ENCODE peak calls at places on chromosomes 1 and 21, in seven cellular contexts. One of them, this sample, is unnamed.

GRCh38 chr1:230090194-230090711 is 23.2 kb downstream of the GALNT2 start:
- DNase-seq in SK-N-SH: no peak
- DNase-seq in tibial artery: no peak
- DNase-seq in ovary: no peak
- DNase-seq in lung: no peak
- DNase-seq in hepatocyte: peak
- DNase-seq in Peyer's patch: no peak
- DNase-seq in this sample: no peak

GRCh38 chr1:204314893-204315735 is 44.6 kb downstream of the PLEKHA6 start:
- DNase-seq in SK-N-SH: no peak
- DNase-seq in tibial artery: no peak
- DNase-seq in ovary: no peak
- DNase-seq in lung: no peak
- DNase-seq in hepatocyte: no peak
- DNase-seq in Peyer's patch: no peak
- DNase-seq in this sample: no peak

GRCh38 chr1:215637041-215637573 is 70.0 kb downstream of the KCTD3 start:
- DNase-seq in SK-N-SH: no peak
- DNase-seq in tibial artery: peak
- DNase-seq in ovary: peak
- DNase-seq in lung: no peak
- DNase-seq in hepatocyte: peak
- DNase-seq in Peyer's patch: no peak
- DNase-seq in this sample: no peak

GRCh38 chr1:108585343-108585742 is 25.4 kb downstream of the EEIG2 start:
- DNase-seq in SK-N-SH: no peak
- DNase-seq in tibial artery: no peak
- DNase-seq in ovary: no peak
- DNase-seq in lung: no peak
- DNase-seq in hepatocyte: no peak
- DNase-seq in Peyer's patch: no peak
- DNase-seq in this sample: no peak

GRCh38 chr1:176533020-176533419 is 70.0 kb downstream of the PAPPA2 start:
- DNase-seq in SK-N-SH: no peak
- DNase-seq in tibial artery: no peak
- DNase-seq in ovary: no peak
- DNase-seq in lung: no peak
- DNase-seq in hepatocyte: no peak
- DNase-seq in Peyer's patch: no peak
- DNase-seq in this sample: no peak

GRCh38 chr1:246971322-246971721 is 36.5 kb downstream of the ZNF695 start:
- DNase-seq in SK-N-SH: no peak
- DNase-seq in tibial artery: peak
- DNase-seq in ovary: peak
- DNase-seq in lung: no peak
- DNase-seq in hepatocyte: peak
- DNase-seq in Peyer's patch: peak
- DNase-seq in this sample: no peak

GRCh38 chr1:184164529-184164928 is 113.0 kb downstream of the TSEN15 start:
- DNase-seq in SK-N-SH: no peak
- DNase-seq in tibial artery: no peak
- DNase-seq in ovary: no peak
- DNase-seq in lung: no peak
- DNase-seq in hepatocyte: no peak
- DNase-seq in Peyer's patch: no peak
- DNase-seq in this sample: no peak

GRCh38 chr1:199204231-199204630 is 565.4 kb downstream of the PTPRC start:
- DNase-seq in SK-N-SH: no peak
- DNase-seq in tibial artery: no peak
- DNase-seq in ovary: no peak
- DNase-seq in lung: no peak
- DNase-seq in hepatocyte: no peak
- DNase-seq in Peyer's patch: no peak
- DNase-seq in this sample: no peak

GRCh38 chr21:34022557-34023335 is 50.6 kb upstream of the MRPS6 start:
- DNase-seq in SK-N-SH: no peak
- DNase-seq in tibial artery: no peak
- DNase-seq in ovary: no peak
- DNase-seq in lung: no peak
- DNase-seq in hepatocyte: no peak
- DNase-seq in Peyer's patch: no peak
- DNase-seq in this sample: no peak

GRCh38 chr1:158117854-158118691 is 62.6 kb upstream of the CD1D start:
- DNase-seq in SK-N-SH: peak
- DNase-seq in tibial artery: no peak
- DNase-seq in ovary: peak
- DNase-seq in lung: no peak
- DNase-seq in hepatocyte: peak
- DNase-seq in Peyer's patch: peak
- DNase-seq in this sample: no peak

GRCh38 chr1:89429062-89429461 is 65.2 kb downstream of the GBP6 start:
- DNase-seq in SK-N-SH: no peak
- DNase-seq in tibial artery: no peak
- DNase-seq in ovary: no peak
- DNase-seq in lung: no peak
- DNase-seq in hepatocyte: no peak
- DNase-seq in Peyer's patch: no peak
- DNase-seq in this sample: no peak

GRCh38 chr21:34844033-34844923 is 175.5 kb downstream of the CLIC6 start:
- DNase-seq in SK-N-SH: no peak
- DNase-seq in tibial artery: peak
- DNase-seq in ovary: no peak
- DNase-seq in lung: no peak
- DNase-seq in hepatocyte: no peak
- DNase-seq in Peyer's patch: no peak
- DNase-seq in this sample: no peak

GRCh38 chr21:25636727-25637126 is 2.3 kb upstream of the JAM2 start:
- DNase-seq in SK-N-SH: no peak
- DNase-seq in tibial artery: no peak
- DNase-seq in ovary: no peak
- DNase-seq in lung: no peak
- DNase-seq in hepatocyte: no peak
- DNase-seq in Peyer's patch: no peak
- DNase-seq in this sample: no peak

GRCh38 chr1:235067396-235068154 is 61.1 kb downstream of the TOMM20 start:
- DNase-seq in SK-N-SH: no peak
- DNase-seq in tibial artery: peak
- DNase-seq in ovary: peak
- DNase-seq in lung: peak
- DNase-seq in hepatocyte: peak
- DNase-seq in Peyer's patch: peak
- DNase-seq in this sample: peak

GRCh38 chr1:165129568-165130164 is 226.8 kb downstream of the LMX1A start:
- DNase-seq in SK-N-SH: peak
- DNase-seq in tibial artery: no peak
- DNase-seq in ovary: no peak
- DNase-seq in lung: peak
- DNase-seq in hepatocyte: peak
- DNase-seq in Peyer's patch: peak
- DNase-seq in this sample: no peak

GRCh38 chr1:81967957-81968356 is 167.2 kb downstream of the ADGRL2 start:
- DNase-seq in SK-N-SH: no peak
- DNase-seq in tibial artery: no peak
- DNase-seq in ovary: no peak
- DNase-seq in lung: no peak
- DNase-seq in hepatocyte: no peak
- DNase-seq in Peyer's patch: no peak
- DNase-seq in this sample: no peak

GRCh38 chr1:183277821-183278735 is 92.0 kb downstream of the LAMC2 start:
- DNase-seq in SK-N-SH: no peak
- DNase-seq in tibial artery: no peak
- DNase-seq in ovary: no peak
- DNase-seq in lung: no peak
- DNase-seq in hepatocyte: no peak
- DNase-seq in Peyer's patch: no peak
- DNase-seq in this sample: peak

GRCh38 chr1:26017606-26018005 is 4.0 kb upstream of the EXTL1 start:
- DNase-seq in SK-N-SH: no peak
- DNase-seq in tibial artery: no peak
- DNase-seq in ovary: peak
- DNase-seq in lung: no peak
- DNase-seq in hepatocyte: no peak
- DNase-seq in Peyer's patch: no peak
- DNase-seq in this sample: no peak

GRCh38 chr21:39958731-39959130 is 91.5 kb downstream of the PCP4 start:
- DNase-seq in SK-N-SH: no peak
- DNase-seq in tibial artery: no peak
- DNase-seq in ovary: no peak
- DNase-seq in lung: no peak
- DNase-seq in hepatocyte: no peak
- DNase-seq in Peyer's patch: no peak
- DNase-seq in this sample: no peak

GRCh38 chr1:32939655-32940371 is 24.8 kb downstream of the RNF19B start:
- DNase-seq in SK-N-SH: no peak
- DNase-seq in tibial artery: no peak
- DNase-seq in ovary: peak
- DNase-seq in lung: peak
- DNase-seq in hepatocyte: peak
- DNase-seq in Peyer's patch: peak
- DNase-seq in this sample: no peak

GRCh38 chr1:176993587-176993986 is 170.9 kb downstream of the ASTN1 start:
- DNase-seq in SK-N-SH: no peak
- DNase-seq in tibial artery: no peak
- DNase-seq in ovary: no peak
- DNase-seq in lung: no peak
- DNase-seq in hepatocyte: no peak
- DNase-seq in Peyer's patch: no peak
- DNase-seq in this sample: no peak

GRCh38 chr21:24976238-24976637 is 631.0 kb downstream of the MRPL39 start:
- DNase-seq in SK-N-SH: no peak
- DNase-seq in tibial artery: no peak
- DNase-seq in ovary: no peak
- DNase-seq in lung: no peak
- DNase-seq in hepatocyte: no peak
- DNase-seq in Peyer's patch: no peak
- DNase-seq in this sample: no peak

GRCh38 chr1:118294817-118295486 is 109.9 kb upstream of the SPAG17 start:
- DNase-seq in SK-N-SH: no peak
- DNase-seq in tibial artery: no peak
- DNase-seq in ovary: no peak
- DNase-seq in lung: no peak
- DNase-seq in hepatocyte: peak
- DNase-seq in Peyer's patch: no peak
- DNase-seq in this sample: no peak

GRCh38 chr1:237235080-237235479 is 193.1 kb downstream of the RYR2 start:
- DNase-seq in SK-N-SH: no peak
- DNase-seq in tibial artery: no peak
- DNase-seq in ovary: no peak
- DNase-seq in lung: peak
- DNase-seq in hepatocyte: no peak
- DNase-seq in Peyer's patch: no peak
- DNase-seq in this sample: no peak

GRCh38 chr1:51960262-51960661 is 30.2 kb downstream of the RAB3B start:
- DNase-seq in SK-N-SH: no peak
- DNase-seq in tibial artery: no peak
- DNase-seq in ovary: no peak
- DNase-seq in lung: no peak
- DNase-seq in hepatocyte: peak
- DNase-seq in Peyer's patch: no peak
- DNase-seq in this sample: no peak

GRCh38 chr1:155504207-155504606 is 58.4 kb downstream of the ASH1L start:
- DNase-seq in SK-N-SH: peak
- DNase-seq in tibial artery: no peak
- DNase-seq in ovary: no peak
- DNase-seq in lung: no peak
- DNase-seq in hepatocyte: peak
- DNase-seq in Peyer's patch: no peak
- DNase-seq in this sample: no peak
- TF ChIP-seq CTCF in SK-N-SH: peak
- TF ChIP-seq CTCF in tibial artery: peak
- TF ChIP-seq CTCF in ovary: no peak
- TF ChIP-seq CTCF in lung: peak
- TF ChIP-seq CTCF in hepatocyte: peak
- TF ChIP-seq CTCF in Peyer's patch: peak
- TF ChIP-seq CTCF in this sample: no peak

DNA sequence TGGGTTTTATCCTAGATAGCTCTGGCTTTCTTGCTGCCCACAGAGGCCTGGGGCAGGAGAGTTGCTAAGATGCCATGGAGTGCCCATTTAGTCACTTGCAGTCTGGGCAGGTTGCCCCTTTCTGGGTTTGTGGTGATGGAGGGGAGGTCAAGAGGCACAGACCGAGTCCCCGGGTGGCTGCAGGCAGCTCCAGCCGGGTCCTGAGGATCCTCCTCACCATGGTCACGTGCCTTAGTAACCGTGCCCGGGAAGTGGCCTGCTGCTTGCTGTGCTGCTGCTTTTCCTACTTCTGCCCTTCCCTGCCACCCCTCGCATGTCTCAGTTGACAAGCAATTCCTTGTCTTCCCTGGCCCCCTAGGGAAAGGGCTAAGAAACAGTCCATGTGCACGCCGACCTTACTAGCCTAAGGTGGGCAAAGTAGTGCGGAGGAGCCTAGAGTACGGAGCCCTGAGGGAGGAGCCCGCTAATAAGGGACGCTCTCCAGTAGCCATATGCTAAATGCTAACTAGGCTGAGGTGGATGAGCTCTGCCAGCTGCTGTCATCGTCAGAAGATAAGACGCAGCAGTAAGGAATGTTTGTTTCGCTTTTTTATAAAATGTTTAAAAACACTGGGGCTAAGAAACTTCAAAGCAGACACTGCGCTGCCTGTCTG is 34.9 kb downstream of the CLCA1 start:
- DNase-seq in SK-N-SH: no peak
- DNase-seq in tibial artery: no peak
- DNase-seq in ovary: peak
- DNase-seq in lung: peak
- DNase-seq in hepatocyte: peak
- DNase-seq in Peyer's patch: peak
- DNase-seq in this sample: no peak
- H3K4me3 ChIP-seq in SK-N-SH: no peak
- H3K4me3 ChIP-seq in tibial artery: peak
- H3K4me3 ChIP-seq in ovary: peak
- H3K4me3 ChIP-seq in lung: peak
- H3K4me3 ChIP-seq in hepatocyte: peak
- H3K4me3 ChIP-seq in Peyer's patch: no peak
- H3K4me3 ChIP-seq in this sample: peak

DNA sequence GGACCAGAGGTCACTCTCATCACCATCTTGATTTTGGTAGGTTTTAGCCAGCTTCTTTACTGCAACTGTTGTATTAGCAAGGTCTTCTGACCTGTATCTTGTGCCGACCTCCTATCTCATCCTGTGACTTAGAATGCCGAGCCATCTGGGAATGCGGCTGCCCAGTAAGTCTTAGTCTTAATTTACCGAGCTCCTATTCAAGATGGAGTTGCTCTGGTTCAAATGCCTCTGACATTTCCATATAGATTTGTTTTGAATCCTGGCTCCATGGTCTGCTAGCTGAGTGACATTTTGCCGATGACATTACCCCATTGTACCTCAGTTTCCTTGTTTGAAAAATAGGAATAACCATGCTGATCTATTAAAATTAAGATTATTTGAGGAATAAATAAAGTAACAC is 193.9 kb upstream of the HMCN1 start:
- DNase-seq in SK-N-SH: no peak
- DNase-seq in tibial artery: no peak
- DNase-seq in ovary: no peak
- DNase-seq in lung: no peak
- DNase-seq in hepatocyte: no peak
- DNase-seq in Peyer's patch: no peak
- DNase-seq in this sample: no peak
- H3K27ac ChIP-seq in SK-N-SH: no peak
- H3K27ac ChIP-seq in tibial artery: no peak
- H3K27ac ChIP-seq in ovary: no peak
- H3K27ac ChIP-seq in lung: no peak
- H3K27ac ChIP-seq in hepatocyte: no peak
- H3K27ac ChIP-seq in Peyer's patch: no peak
- H3K27ac ChIP-seq in this sample: no peak

GRCh38 chr1:86753700-86754099 is 49.3 kb downstream of the SH3GLB1 start:
- DNase-seq in SK-N-SH: peak
- DNase-seq in tibial artery: no peak
- DNase-seq in ovary: no peak
- DNase-seq in lung: no peak
- DNase-seq in hepatocyte: no peak
- DNase-seq in Peyer's patch: no peak
- DNase-seq in this sample: no peak
- TF ChIP-seq CTCF in SK-N-SH: no peak
- TF ChIP-seq CTCF in tibial artery: no peak
- TF ChIP-seq CTCF in ovary: no peak
- TF ChIP-seq CTCF in lung: no peak
- TF ChIP-seq CTCF in hepatocyte: peak
- TF ChIP-seq CTCF in Peyer's patch: peak
- TF ChIP-seq CTCF in this sample: no peak